ENCODE peak calls at places on chromosomes 11 and 22, in seven cellular contexts. F is IMR-90, H is H1, T is mesendoderm, W is neuronal stem cell, Z is mesenchymal stem cell, D is trophoblast cell. C is an unnamed sample.

GRCh38 chr11:119759747-119760412 is 30.9 kb upstream of the NECTIN1 start:
- DNase-seq in F (no peak), H (no peak), T (no peak), W (no peak), Z (no peak), D (no peak), C (no peak)

GRCh38 chr11:46930089-46930488 is 6.5 kb upstream of the CSTPP1 start:
- DNase-seq in F (peak), H (no peak), T (peak), W (no peak), Z (peak), D (no peak), C (no peak)

GRCh38 chr11:64298966-64299846 is 952 bp upstream of the CATSPERZ start:
- DNase-seq in F (no peak), H (peak), T (no peak), W (no peak), Z (no peak), D (no peak), C (no peak)

GRCh38 chr11:122032317-122032716 is 83.7 kb downstream of the BLID start:
- DNase-seq in F (no peak), H (no peak), T (no peak), W (no peak), Z (no peak), D (no peak), C (no peak)

GRCh38 chr22:23218867-23219251 is 38.5 kb downstream of the BCR start:
- DNase-seq in F (peak), H (no peak), T (peak), W (no peak), Z (peak), D (no peak), C (peak)

GRCh38 chr22:30474683-30475424 is 3.0 kb upstream of the SEC14L3 start:
- DNase-seq in F (no peak), H (no peak), T (peak), W (no peak), Z (no peak), D (no peak), C (peak)

GRCh38 chr11:121106812-121107211 is 5.8 kb downstream of the TECTA start:
- DNase-seq in F (no peak), H (no peak), T (no peak), W (no peak), Z (no peak), D (no peak), C (no peak)

GRCh38 chr22:41976961-41977566 is 7.8 kb downstream of the SEPTIN3 start:
- DNase-seq in F (no peak), H (peak), T (no peak), W (no peak), Z (no peak), D (no peak), C (no peak)

GRCh38 chr22:24107668-24108067 is 73.6 kb upstream of the SUSD2 start:
- DNase-seq in F (peak), H (no peak), T (no peak), W (no peak), Z (no peak), D (no peak), C (no peak)

GRCh38 chr22:30129636-30130035 is 49.4 kb downstream of the HORMAD2 start:
- DNase-seq in F (no peak), H (no peak), T (no peak), W (no peak), Z (no peak), D (no peak), C (no peak)

GRCh38 chr11:33931032-33931431 is 39.2 kb upstream of the LMO2 start:
- DNase-seq in F (no peak), H (no peak), T (no peak), W (no peak), Z (peak), D (no peak), C (no peak)

GRCh38 chr22:50250555-50251471 is at the start of gene HDAC10:
- DNase-seq in F (peak), H (peak), T (peak), W (peak), Z (peak), D (peak), C (peak)

GRCh38 chr11:111018571-111018970 is 227.0 kb upstream of the POU2AF2 start:
- DNase-seq in F (peak), H (no peak), T (no peak), W (no peak), Z (no peak), D (no peak), C (no peak)

GRCh38 chr11:70538641-70539359 is 140.5 kb downstream of the CTTN start:
- DNase-seq in F (no peak), H (no peak), T (no peak), W (no peak), Z (no peak), D (peak), C (peak)

GRCh38 chr22:30212363-30212995 is 34.1 kb downstream of the LIF start:
- DNase-seq in F (peak), H (no peak), T (peak), W (no peak), Z (peak), D (peak), C (no peak)

GRCh38 chr11:62337682-62338181 is 484 bp downstream of the ASRGL1 start:
- DNase-seq in F (no peak), H (no peak), T (peak), W (peak), Z (peak), D (no peak), C (peak)

GRCh38 chr22:48885919-48886305 is 941.8 kb downstream of the BRD1 start:
- DNase-seq in F (no peak), H (no peak), T (no peak), W (no peak), Z (no peak), D (no peak), C (peak)

GRCh38 chr22:45218974-45219373 is 21.7 kb downstream of the KIAA0930 start:
- DNase-seq in F (peak), H (no peak), T (peak), W (no peak), Z (peak), D (peak), C (no peak)

DNA sequence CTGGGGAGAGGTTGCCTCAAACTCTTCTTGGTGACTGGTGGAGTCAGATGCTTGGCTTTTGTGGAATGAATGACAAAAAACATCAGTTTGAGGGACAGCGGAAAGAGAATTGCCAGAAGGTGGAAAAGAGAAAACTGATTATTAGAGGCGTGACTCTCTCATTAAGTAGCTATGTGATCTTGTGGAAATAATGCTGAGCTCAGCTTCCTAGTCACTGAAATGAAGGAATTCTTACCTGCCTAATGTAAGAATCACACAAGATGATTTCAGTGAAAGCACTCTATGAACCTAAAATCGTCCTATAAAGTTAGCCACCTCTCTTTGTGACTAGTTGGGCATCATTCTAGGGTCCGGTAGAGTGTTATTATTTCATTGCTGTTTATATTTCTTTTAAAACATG is 498.8 kb downstream of the TMEM135 start:
- DNase-seq in F (no peak), H (no peak), T (no peak), W (no peak), Z (no peak), D (no peak), C (no peak)
- H2AK5ac ChIP-seq in F (no peak), H (no peak), T (no peak), W (no peak), Z (no peak), D (no peak), C (no peak)

DNA sequence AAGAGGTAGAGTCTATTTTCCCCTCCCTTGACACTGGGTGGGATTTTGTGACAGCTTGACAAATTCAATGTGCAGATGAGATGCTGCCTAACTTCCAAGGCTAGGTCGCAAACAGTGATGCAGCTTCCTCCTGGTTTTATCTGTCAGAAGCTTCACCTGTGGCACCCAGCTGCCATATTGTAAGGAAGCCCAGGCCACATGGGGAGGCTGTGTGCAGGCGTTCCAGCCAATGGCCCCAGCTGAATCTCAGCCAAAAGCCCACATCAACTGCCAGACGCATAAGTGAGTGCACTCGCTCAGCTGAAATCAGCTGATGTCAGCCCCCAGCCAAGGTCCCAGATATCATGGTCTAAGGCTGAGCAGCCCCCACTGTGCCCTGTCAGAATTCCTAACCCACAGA is 24.8 kb upstream of the LINC01488 start:
- DNase-seq in F (no peak), H (no peak), T (no peak), W (no peak), Z (no peak), D (no peak), C (no peak)
- H2AK5ac ChIP-seq in F (no peak), H (no peak), T (no peak), W (peak), Z (no peak), D (no peak), C (no peak)

GRCh38 chr11:14290422-14290821 is 68.6 kb downstream of the RRAS2 start:
- DNase-seq in F (no peak), H (no peak), T (peak), W (peak), Z (no peak), D (no peak), C (no peak)

DNA sequence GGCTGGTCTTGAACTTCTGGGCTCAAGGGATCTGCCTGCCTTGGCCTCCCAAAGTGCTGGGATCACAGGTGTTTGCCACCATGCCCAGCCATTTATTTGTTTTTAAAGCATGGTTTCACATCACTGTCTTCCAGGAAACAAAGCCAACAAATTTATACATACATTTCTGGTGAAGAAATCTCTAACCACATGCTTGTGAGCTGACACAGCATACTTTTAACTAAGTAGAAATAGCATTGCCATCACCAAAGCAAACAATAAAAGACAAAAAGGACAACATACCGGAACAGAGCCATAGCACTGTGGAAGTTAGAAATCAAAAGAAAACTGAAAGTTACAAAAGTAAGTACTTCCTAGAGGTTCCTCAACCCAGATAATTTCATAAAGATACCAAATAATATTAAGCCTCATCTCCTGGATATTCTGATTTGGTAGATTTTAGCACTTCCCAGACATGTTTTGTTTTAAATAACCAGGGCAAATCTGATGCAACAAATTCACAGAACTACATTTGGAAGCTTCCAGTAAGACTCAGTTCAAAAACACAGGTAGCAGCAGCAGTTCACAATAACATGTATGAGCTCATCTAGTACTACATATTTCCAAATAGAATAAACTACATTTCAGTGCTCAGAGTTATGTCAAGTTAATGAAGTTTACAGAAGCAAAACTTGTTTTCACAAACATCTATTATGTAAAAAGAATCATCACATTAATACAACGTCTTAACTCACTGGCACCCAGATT is 70.6 kb downstream of the RRAS2 start:
- DNase-seq in F (peak), H (no peak), T (no peak), W (no peak), Z (peak), D (no peak), C (no peak)
- H2AK5ac ChIP-seq in F (peak), H (no peak), T (no peak), W (no peak), Z (peak), D (no peak), C (no peak)

DNA sequence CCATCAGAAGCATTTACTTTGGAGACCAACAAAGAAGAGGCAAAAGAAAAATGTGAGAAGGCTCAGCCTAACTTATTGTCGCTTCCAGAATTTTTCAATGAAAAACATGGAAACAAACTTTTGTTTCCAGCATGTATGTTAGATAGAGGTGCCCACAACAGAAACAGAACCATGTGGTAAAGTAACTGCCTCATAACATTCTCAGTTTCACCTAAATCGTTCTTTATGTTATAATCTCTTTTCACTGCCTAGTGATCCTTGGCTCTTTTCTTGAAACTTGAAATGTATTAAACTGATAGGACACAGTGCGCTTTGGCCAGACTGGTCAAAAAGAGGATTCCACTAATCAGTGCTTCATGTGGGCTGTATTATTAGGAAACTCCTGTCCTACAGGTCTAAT is 47.8 kb upstream of the OR8B8 start:
- DNase-seq in F (no peak), H (no peak), T (no peak), W (no peak), Z (no peak), D (no peak), C (no peak)
- H2AK5ac ChIP-seq in F (no peak), H (no peak), T (no peak), W (no peak), Z (no peak), D (no peak), C (no peak)

DNA sequence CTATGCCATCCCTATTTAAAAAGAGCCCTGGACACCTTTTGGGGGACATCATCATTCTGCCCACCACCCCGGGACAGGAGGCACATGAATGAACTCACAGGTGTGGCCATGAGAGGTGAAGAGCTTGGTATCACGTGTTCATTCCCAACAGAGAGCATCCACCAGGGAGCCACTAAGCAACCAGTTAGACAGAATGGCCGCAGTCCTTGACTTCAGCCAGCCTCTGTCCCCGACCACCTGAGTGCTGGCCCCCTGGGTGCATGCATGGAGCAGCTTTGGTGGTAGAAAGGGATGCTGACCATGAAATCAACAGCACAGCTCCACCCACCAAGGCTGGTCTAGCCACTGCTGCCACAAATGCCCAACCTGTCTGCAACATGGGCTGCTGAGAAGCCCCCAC is 31.1 kb upstream of the CD81 start:
- DNase-seq in F (no peak), H (no peak), T (no peak), W (no peak), Z (no peak), D (no peak), C (no peak)
- H2AK5ac ChIP-seq in F (no peak), H (no peak), T (no peak), W (no peak), Z (no peak), D (no peak), C (no peak)

GRCh38 chr22:17770180-17771077 is 3.8 kb downstream of the BID start:
- DNase-seq in F (no peak), H (peak), T (no peak), W (no peak), Z (no peak), D (no peak), C (no peak)
- H2AK5ac ChIP-seq in F (no peak), H (no peak), T (no peak), W (peak), Z (no peak), D (no peak), C (no peak)

DNA sequence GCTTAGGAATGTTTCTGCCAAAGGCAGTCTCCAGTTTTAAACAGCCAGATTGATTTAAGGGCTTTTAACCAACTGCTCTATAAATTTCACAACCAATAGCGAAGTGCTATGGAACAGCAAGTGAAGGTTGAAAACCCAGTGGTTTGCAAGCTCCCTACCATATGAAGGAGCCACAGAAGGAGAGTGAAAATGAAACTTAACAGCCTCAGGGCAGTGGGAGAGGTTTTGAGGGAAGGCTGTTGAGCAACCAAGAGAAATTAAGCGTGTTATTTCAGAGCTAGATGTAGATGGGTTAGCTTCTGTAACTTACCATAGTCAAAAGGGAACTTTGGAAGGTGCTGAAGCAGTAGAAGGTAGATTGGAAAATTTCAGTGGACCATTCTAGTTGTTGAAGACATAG is 295.7 kb upstream of the ANO5 start:
- DNase-seq in F (no peak), H (no peak), T (no peak), W (no peak), Z (no peak), D (no peak), C (no peak)
- H2AK5ac ChIP-seq in F (no peak), H (no peak), T (no peak), W (no peak), Z (no peak), D (no peak), C (no peak)

DNA sequence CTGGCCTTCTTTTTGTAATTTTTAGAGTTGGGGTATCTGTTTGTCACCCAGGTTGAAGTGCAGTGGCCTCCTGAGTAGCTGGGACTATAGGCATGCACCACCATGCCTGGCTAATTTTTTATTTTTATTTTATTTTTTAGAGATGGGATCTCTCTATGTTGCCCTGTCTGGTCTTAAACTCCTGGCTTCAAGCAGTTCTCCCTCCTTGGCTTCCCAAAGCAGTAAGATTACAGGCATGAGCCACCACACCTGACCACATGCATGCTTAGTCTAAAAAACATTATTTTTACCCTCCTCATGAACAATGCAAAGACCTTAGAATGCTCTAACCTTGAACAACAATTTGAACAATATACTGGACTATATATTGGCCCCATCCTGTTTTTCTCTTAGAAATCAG is 22.1 kb upstream of the PITPNB start:
- DNase-seq in F (no peak), H (no peak), T (no peak), W (no peak), Z (no peak), D (no peak), C (no peak)
- H2AK5ac ChIP-seq in F (no peak), H (no peak), T (no peak), W (no peak), Z (no peak), D (no peak), C (no peak)

GRCh38 chr11:73288197-73288872 is 16.2 kb downstream of the P2RY6 start:
- DNase-seq in F (no peak), H (no peak), T (no peak), W (no peak), Z (no peak), D (no peak), C (no peak)
- H2AK5ac ChIP-seq in F (peak), H (no peak), T (no peak), W (no peak), Z (peak), D (no peak), C (no peak)

GRCh38 chr22:39317756-39318506 is 1.5 kb downstream of the RPL3 start:
- DNase-seq in F (peak), H (no peak), T (no peak), W (no peak), Z (peak), D (no peak), C (no peak)
- H2AK5ac ChIP-seq in F (no peak), H (no peak), T (no peak), W (no peak), Z (no peak), D (no peak), C (no peak)